ENCODE peak calls at places on chromosomes 2 and 18, in seven cellular contexts. L is GM23248, M is OCI-LY7, O is sigmoid colon, I is BE2C, Z is transverse colon, U is small intestine. W is an unnamed sample.

GRCh38 chr2:84212611-84213314 is 246.3 kb downstream of the SUCLG1 start:
- DNase-seq in L (no peak), M (no peak), O (no peak), I (no peak), Z (no peak), U (no peak), W (no peak)

GRCh38 chr2:95336408-95336807 is 39.3 kb downstream of the KCNIP3 start:
- DNase-seq in L (no peak), M (no peak), O (no peak), I (no peak), Z (no peak), U (no peak), W (no peak)

GRCh38 chr2:120177011-120177621 is 46.1 kb downstream of the TMEM185B start:
- DNase-seq in L (no peak), M (peak; percentile 95), O (no peak), I (no peak), Z (peak; percentile 69), U (peak; percentile 64), W (no peak)

GRCh38 chr2:1833046-1833445 is 88.7 kb upstream of the PXDN start:
- DNase-seq in L (no peak), M (no peak), O (no peak), I (no peak), Z (no peak), U (no peak), W (no peak)

GRCh38 chr2:134927195-134927594 is 8.6 kb downstream of the CCNT2 start:
- DNase-seq in L (peak; percentile 58), M (no peak), O (no peak), I (no peak), Z (no peak), U (no peak), W (no peak)

GRCh38 chr2:138794734-138795133 is 14.5 kb upstream of the NXPH2 start:
- DNase-seq in L (no peak), M (no peak), O (no peak), I (no peak), Z (no peak), U (no peak), W (no peak)

GRCh38 chr2:3605013-3605961 is 10.4 kb downstream of the COLEC11 start:
- DNase-seq in L (peak; percentile 64), M (peak; percentile 86), O (peak; percentile 62), I (peak; percentile 93), Z (no peak), U (peak; percentile 31), W (peak; percentile 67)

GRCh38 chr2:158297606-158298005 is 158.9 kb downstream of the CCDC148 start:
- DNase-seq in L (peak; percentile 40), M (no peak), O (no peak), I (no peak), Z (no peak), U (no peak), W (no peak)

GRCh38 chr2:230875347-230876315 is 10.9 kb downstream of the ITM2C start:
- DNase-seq in L (no peak), M (no peak), O (no peak), I (no peak), Z (no peak), U (no peak), W (no peak)

GRCh38 chr2:6103372-6103771 is 411.2 kb downstream of the SOX11 start:
- DNase-seq in L (no peak), M (no peak), O (no peak), I (no peak), Z (no peak), U (no peak), W (no peak)
- H3K9me3 ChIP-seq in L (no peaks in the 10 kb centered on the region), M (no peaks in the 10 kb centered on the region), O (no peaks in the 10 kb centered on the region), I (no peaks in the 10 kb centered on the region), Z (no peaks in the 10 kb centered on the region), U (no peaks in the 10 kb centered on the region), W (no peaks in the 10 kb centered on the region)

GRCh38 chr2:218892693-218893348 is 12.2 kb downstream of the WNT10A start:
- DNase-seq in L (peak; percentile 76), M (peak; percentile 95), O (no peak), I (peak; percentile 86), Z (peak; percentile 86), U (peak; percentile 76), W (peak; percentile 71)
- H3K4me1 ChIP-seq in L (no peaks in the 10 kb centered on the region), M (peaks cover 62% of the 10 kb centered on the region), O (no peaks in the 10 kb centered on the region), I (peaks cover 24% of the 10 kb centered on the region), Z (peaks cover 18% of the 10 kb centered on the region), U (no peaks in the 10 kb centered on the region), W (peaks cover 13% of the 10 kb centered on the region)

GRCh38 chr2:160091381-160091780 is 29.0 kb upstream of the PLA2R1 start:
- DNase-seq in L (peak; percentile 64), M (no peak), O (no peak), I (no peak), Z (no peak), U (no peak), W (no peak)

GRCh38 chr2:160085662-160086061 is 23.2 kb upstream of the PLA2R1 start:
- DNase-seq in L (no peak), M (peak; percentile 20), O (no peak), I (no peak), Z (no peak), U (no peak), W (no peak)

GRCh38 chr2:160092445-160092844 is 30.0 kb upstream of the PLA2R1 start:
- DNase-seq in L (no peak), M (no peak), O (no peak), I (no peak), Z (no peak), U (no peak), W (no peak)

GRCh38 chr2:160087854-160088745 is 25.7 kb upstream of the PLA2R1 start:
- DNase-seq in L (peak; percentile 49), M (peak; percentile 50), O (no peak), I (peak; percentile 15), Z (no peak), U (peak; percentile 35), W (no peak)
- H3K9me3 ChIP-seq in L (no peaks in the 10 kb centered on the region), M (no peaks in the 10 kb centered on the region), O (peaks cover 54% of the 10 kb centered on the region), I (no peaks in the 10 kb centered on the region), Z (peaks cover 63% of the 10 kb centered on the region), U (peaks cover 5% of the 10 kb centered on the region), W (no peaks in the 10 kb centered on the region)

GRCh38 chr2:36405183-36405582 is 49.6 kb downstream of the CRIM1 start:
- DNase-seq in L (no peak), M (no peak), O (no peak), I (no peak), Z (no peak), U (no peak), W (no peak)
- H3K4me1 ChIP-seq in L (peaks cover 56% of the 10 kb centered on the region), M (peaks cover 42% of the 10 kb centered on the region), O (no peaks in the 10 kb centered on the region), I (no peaks in the 10 kb centered on the region), Z (no peaks in the 10 kb centered on the region), U (no peaks in the 10 kb centered on the region), W (peaks cover 25% of the 10 kb centered on the region)

GRCh38 chr2:123456416-123456815 is 568.7 kb upstream of the CNTNAP5 start:
- DNase-seq in L (no peak), M (no peak), O (no peak), I (no peak), Z (no peak), U (no peak), W (no peak)
- H3K9me3 ChIP-seq in L (no peaks in the 10 kb centered on the region), M (no peaks in the 10 kb centered on the region), O (no peaks in the 10 kb centered on the region), I (no peaks in the 10 kb centered on the region), Z (no peaks in the 10 kb centered on the region), U (no peaks in the 10 kb centered on the region), W (no peaks in the 10 kb centered on the region)

GRCh38 chr18:44916429-44917183 is 235.9 kb downstream of the SETBP1 start:
- DNase-seq in L (peak; percentile 10), M (no peak), O (no peak), I (no peak), Z (no peak), U (no peak), W (no peak)

GRCh38 chr18:44915213-44915612 is 234.5 kb downstream of the SETBP1 start:
- DNase-seq in L (peak; percentile 22), M (no peak), O (no peak), I (no peak), Z (no peak), U (no peak), W (no peak)

GRCh38 chr18:44917184-44917864 is 236.6 kb downstream of the SETBP1 start:
- DNase-seq in L (peak; percentile 26), M (no peak), O (no peak), I (no peak), Z (no peak), U (no peak), W (no peak)

GRCh38 chr18:44914028-44914427 is 233.3 kb downstream of the SETBP1 start:
- DNase-seq in L (no peak), M (no peak), O (no peak), I (no peak), Z (no peak), U (no peak), W (no peak)

GRCh38 chr18:44915661-44916060 is 235.0 kb downstream of the SETBP1 start:
- DNase-seq in L (peak; percentile 32), M (no peak), O (no peak), I (no peak), Z (no peak), U (no peak), W (no peak)
- H3K4me1 ChIP-seq in L (peaks cover 26% of the 10 kb centered on the region), M (no peaks in the 10 kb centered on the region), O (no peaks in the 10 kb centered on the region), I (no peaks in the 10 kb centered on the region), Z (peaks cover 20% of the 10 kb centered on the region), U (peaks cover 7% of the 10 kb centered on the region), W (peaks cover 7% of the 10 kb centered on the region)